ENCODE peak calls at places on chromosomes 2 and 18, in seven cellular contexts. Z is suprapubic skin, Q is bronchial epithelial cell, N is A673, B is lower lobe of right lung, L is psoas muscle, G is body of pancreas. Y is an unnamed sample.

GRCh38 chr2:16189019-16189850 is 248.9 kb downstream of the MYCN start:
- DNase-seq in Z (no peak), Q (no peak), N (no peak), B (no peak), L (no peak), G (no peak), Y (no peak)

GRCh38 chr2:160210599-160211138 is 10.6 kb upstream of the ITGB6 start:
- DNase-seq in Z (no peak), Q (peak; percentile 71), N (peak; percentile 69), B (peak; percentile 82), L (peak; percentile 80), G (peak; percentile 80), Y (peak; percentile 47)

GRCh38 chr18:80012714-80013113 is 21.5 kb upstream of the RBFA start:
- DNase-seq in Z (no peak), Q (no peak), N (no peak), B (no peak), L (no peak), G (no peak), Y (no peak)

GRCh38 chr2:181106789-181107418 is 126.5 kb downstream of the UBE2E3 start:
- DNase-seq in Z (no peak), Q (peak; percentile 91), N (peak; percentile 51), B (no peak), L (no peak), G (no peak), Y (peak; percentile 93)

GRCh38 chr2:95526360-95527341 is 42.1 kb upstream of the TRIM43B start:
- DNase-seq in Z (no peak), Q (peak; percentile 40), N (peak; percentile 82), B (peak; percentile 83), L (peak; percentile 74), G (peak; percentile 71), Y (peak; percentile 89)

GRCh38 chr2:80417737-80418136 is 113.2 kb upstream of the LRRTM1 start:
- DNase-seq in Z (no peak), Q (no peak), N (no peak), B (no peak), L (no peak), G (no peak), Y (no peak)

GRCh38 chr2:217610411-217610814 is 392.4 kb downstream of the TNS1 start:
- DNase-seq in Z (no peak), Q (peak; percentile 25), N (no peak), B (no peak), L (no peak), G (no peak), Y (no peak)

GRCh38 chr18:39742015-39742466 is 2176.4 kb upstream of the CELF4 start:
- DNase-seq in Z (no peak), Q (peak; percentile 25), N (peak; percentile 37), B (no peak), L (no peak), G (no peak), Y (peak; percentile 11)

GRCh38 chr2:130798472-130799221 is 38.1 kb upstream of the ARHGEF4 start:
- DNase-seq in Z (no peak), Q (peak; percentile 26), N (no peak), B (no peak), L (no peak), G (peak; percentile 32), Y (no peak)

GRCh38 chr2:159677654-159678053 is 34.7 kb upstream of the MARCHF7 start:
- DNase-seq in Z (no peak), Q (peak; percentile 40), N (peak; percentile 5), B (no peak), L (no peak), G (no peak), Y (peak; percentile 31)

GRCh38 chr2:111239107-111239506 is 118.4 kb downstream of the BCL2L11 start:
- DNase-seq in Z (no peak), Q (no peak), N (no peak), B (no peak), L (no peak), G (no peak), Y (no peak)

GRCh38 chr2:23482188-23482587 is 97.2 kb downstream of the KLHL29 start:
- DNase-seq in Z (no peak), Q (no peak), N (no peak), B (no peak), L (no peak), G (no peak), Y (no peak)

GRCh38 chr2:122652670-122653069 is 897.2 kb downstream of the TSN start:
- DNase-seq in Z (no peak), Q (no peak), N (peak; percentile 41), B (no peak), L (no peak), G (no peak), Y (no peak)

GRCh38 chr2:158969162-158969716 is 799 bp downstream of the TANC1 start:
- DNase-seq in Z (no peak), Q (no peak), N (peak; percentile 21), B (no peak), L (no peak), G (no peak), Y (peak; percentile 16)

GRCh38 chr2:109701362-109701761 is 87.2 kb downstream of the SOWAHC start:
- DNase-seq in Z (no peak), Q (no peak), N (no peak), B (no peak), L (no peak), G (no peak), Y (no peak)

GRCh38 chr18:55546873-55547704 is 40.9 kb downstream of the TCF4 start:
- DNase-seq in Z (no peak), Q (peak; percentile 19), N (peak; percentile 27), B (no peak), L (no peak), G (no peak), Y (peak; percentile 36)

GRCh38 chr2:152155209-152155608 is 20.4 kb downstream of the STAM2 start:
- DNase-seq in Z (no peak), Q (peak; percentile 10), N (no peak), B (no peak), L (no peak), G (no peak), Y (peak; percentile 11)
- TF ChIP-seq CTCF in Z (no peak), Q (no peak), N (no peak), B (no peak), L (no peak), G (no peak), Y (no peak)

DNA sequence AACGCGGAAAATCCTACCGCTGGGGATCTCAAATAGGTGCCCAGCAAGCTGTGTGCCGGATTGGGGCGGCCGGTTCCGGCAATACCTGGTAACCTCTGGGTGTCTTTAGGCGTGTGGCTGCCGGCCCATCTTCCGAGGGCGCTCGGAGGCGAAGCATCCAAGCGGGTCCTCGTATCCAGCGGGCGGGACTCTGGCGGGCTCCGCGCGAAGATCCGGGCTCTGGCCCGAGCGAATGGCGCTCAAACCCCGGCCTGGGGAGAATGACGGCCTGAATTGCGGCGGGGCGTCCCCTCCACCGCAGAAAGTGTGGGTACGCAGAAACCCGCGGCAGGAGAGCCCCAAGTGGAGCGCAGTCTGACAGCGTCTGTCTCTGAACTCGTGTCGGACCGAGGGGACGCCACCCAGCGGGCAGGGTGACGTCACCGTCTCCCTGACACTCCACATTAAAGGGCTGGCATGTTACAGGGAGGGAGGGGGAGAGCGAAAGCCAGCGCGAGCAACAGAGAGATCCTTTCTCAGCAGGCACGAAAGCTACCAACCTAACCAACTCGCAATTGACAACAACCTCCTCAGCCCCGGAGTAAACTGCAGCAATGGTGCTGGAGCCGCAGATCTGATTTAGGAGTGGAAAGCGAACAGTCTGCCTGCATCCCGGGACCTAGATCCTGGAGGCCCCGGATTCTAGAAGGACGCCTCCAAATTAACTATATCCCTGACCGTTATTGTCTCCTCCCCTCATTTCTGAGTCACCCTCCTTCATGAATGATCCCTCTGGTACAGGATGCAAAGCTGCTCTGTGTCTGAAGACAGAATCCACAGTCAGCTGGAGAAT is at the start of gene SKOR2:
- DNase-seq in Z (no peak), Q (no peak), N (no peak), B (no peak), L (no peak), G (no peak), Y (no peak)
- H3K4me3 ChIP-seq in Z (no peak within 1 kb of the TSS), Q (no peak within 1 kb of the TSS), N (no peak within 1 kb of the TSS), B (no peak within 1 kb of the TSS), L (peak within 1 kb of the TSS; percentile 16), G (no peak within 1 kb of the TSS), Y (no peak within 1 kb of the TSS)

DNA sequence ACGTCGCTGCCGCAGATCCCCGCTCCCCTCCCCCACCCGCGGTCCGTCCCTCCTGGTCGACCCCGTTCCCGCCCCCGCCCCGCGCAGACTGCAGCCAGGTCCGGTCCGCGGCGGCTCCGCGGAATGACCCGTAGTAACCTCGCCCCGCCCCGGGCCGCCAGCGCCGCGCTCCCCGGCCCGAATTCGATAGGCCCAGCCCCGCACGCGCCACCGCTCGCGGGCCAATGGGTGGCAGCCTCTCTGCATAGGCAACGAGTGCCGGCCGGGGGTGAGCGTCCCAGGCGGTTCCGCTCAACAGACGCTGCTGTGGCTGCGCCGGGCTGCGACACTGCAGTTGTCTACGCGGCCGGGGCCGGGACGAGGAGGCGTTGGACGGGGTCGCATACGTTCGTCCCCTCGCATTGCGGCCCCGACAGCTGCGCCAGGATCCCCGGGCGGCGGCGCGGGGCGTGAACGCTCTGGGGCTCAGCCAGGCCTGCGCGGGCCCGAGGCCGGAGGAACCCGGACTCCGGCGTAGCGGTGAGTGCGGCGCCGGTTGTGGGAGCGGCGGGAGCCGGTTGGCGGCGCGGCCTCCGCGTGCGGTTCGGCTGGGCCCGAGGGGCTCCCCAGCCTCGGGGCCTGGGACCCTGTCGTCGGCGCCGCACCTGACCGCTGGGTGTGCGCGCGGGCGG is at the start of gene ACSL3:
- DNase-seq in Z (peak; percentile 98), Q (peak; percentile 77), N (peak; percentile 98), B (peak; percentile 99), L (peak; percentile 98), G (peak; percentile 95), Y (peak; percentile 98)
- TF ChIP-seq CTCF in Z (no peak), Q (no peak), N (no peak), B (peak; percentile 10), L (peak; percentile 12), G (no peak), Y (no peak)

GRCh38 chr2:5698171-5698570 is 6.0 kb downstream of the SOX11 start:
- DNase-seq in Z (no peak), Q (no peak), N (no peak), B (no peak), L (no peak), G (no peak), Y (no peak)

GRCh38 chr2:5697554-5697953 is 5.4 kb downstream of the SOX11 start:
- DNase-seq in Z (no peak), Q (no peak), N (no peak), B (no peak), L (no peak), G (no peak), Y (no peak)

GRCh38 chr2:5703166-5703565 is 11.0 kb downstream of the SOX11 start:
- DNase-seq in Z (no peak), Q (no peak), N (no peak), B (no peak), L (no peak), G (no peak), Y (no peak)

GRCh38 chr2:5699963-5700362 is 7.8 kb downstream of the SOX11 start:
- DNase-seq in Z (no peak), Q (no peak), N (no peak), B (no peak), L (no peak), G (no peak), Y (no peak)

GRCh38 chr2:5700551-5700950 is 8.4 kb downstream of the SOX11 start:
- DNase-seq in Z (no peak), Q (no peak), N (no peak), B (no peak), L (no peak), G (no peak), Y (no peak)
- H3K4me3 ChIP-seq in Z (no peak overlapping the region), Q (no peak overlapping the region), N (no peak overlapping the region), B (no peak overlapping the region), L (no peak overlapping the region), G (no peak overlapping the region), Y (no peak overlapping the region)

Y was measured in foreskin fibroblast.